ENCODE peak calls at places on chromosome 3, in ten cellular contexts. One of them, this sample, is unnamed.

GRCh38 chr3:130900959-130901358 is 7.1 kb downstream of the ATP2C1 start:
- DNase-seq in endodermal cell: no peak
- DNase-seq in fibroblast of lung: peak; percentile 32
- DNase-seq in ovary: no peak
- DNase-seq in adrenal gland: no peak
- DNase-seq in left ventricle myocardium inferior: no peak
- DNase-seq in OCI-LY7: no peak
- DNase-seq in CD8-positive, alpha-beta T cell: no peak
- DNase-seq in astrocyte: peak; percentile 10
- DNase-seq in GM12878: no peak
- DNase-seq in this sample: no peak

GRCh38 chr3:179020112-179020511 is 51.5 kb downstream of the ZMAT3 start:
- DNase-seq in OCI-LY7: no peak
- DNase-seq in left ventricle myocardium inferior: no peak
- DNase-seq in astrocyte: no peak
- DNase-seq in endodermal cell: no peak
- DNase-seq in fibroblast of lung: no peak
- DNase-seq in adrenal gland: peak; percentile 22
- DNase-seq in ovary: no peak
- DNase-seq in GM12878: no peak
- DNase-seq in CD8-positive, alpha-beta T cell: no peak
- DNase-seq in this sample: no peak

GRCh38 chr3:159168788-159169187 is 366.9 kb downstream of the MFSD1 start:
- DNase-seq in astrocyte: no peak
- DNase-seq in OCI-LY7: no peak
- DNase-seq in left ventricle myocardium inferior: no peak
- DNase-seq in endodermal cell: no peak
- DNase-seq in fibroblast of lung: no peak
- DNase-seq in ovary: no peak
- DNase-seq in CD8-positive, alpha-beta T cell: no peak
- DNase-seq in adrenal gland: no peak
- DNase-seq in GM12878: no peak
- DNase-seq in this sample: no peak

GRCh38 chr3:15198686-15199085 is 7.4 kb upstream of the CAPN7 start:
- DNase-seq in OCI-LY7: no peak
- DNase-seq in CD8-positive, alpha-beta T cell: no peak
- DNase-seq in endodermal cell: no peak
- DNase-seq in left ventricle myocardium inferior: no peak
- DNase-seq in astrocyte: no peak
- DNase-seq in fibroblast of lung: no peak
- DNase-seq in GM12878: no peak
- DNase-seq in adrenal gland: no peak
- DNase-seq in ovary: no peak
- DNase-seq in this sample: no peak

GRCh38 chr3:24401811-24402185 is 92.9 kb downstream of the THRB start:
- DNase-seq in adrenal gland: no peak
- DNase-seq in fibroblast of lung: no peak
- DNase-seq in left ventricle myocardium inferior: no peak
- DNase-seq in astrocyte: no peak
- DNase-seq in GM12878: no peak
- DNase-seq in endodermal cell: no peak
- DNase-seq in OCI-LY7: no peak
- DNase-seq in ovary: no peak
- DNase-seq in CD8-positive, alpha-beta T cell: no peak
- DNase-seq in this sample: no peak

GRCh38 chr3:47961815-47962606 is 54.2 kb downstream of the MAP4 start:
- DNase-seq in GM12878: no peak
- DNase-seq in astrocyte: peak; percentile 12
- DNase-seq in ovary: no peak
- DNase-seq in CD8-positive, alpha-beta T cell: peak; percentile 17
- DNase-seq in OCI-LY7: peak; percentile 57
- DNase-seq in endodermal cell: peak; percentile 50
- DNase-seq in fibroblast of lung: peak; percentile 20
- DNase-seq in adrenal gland: peak; percentile 18
- DNase-seq in left ventricle myocardium inferior: no peak
- DNase-seq in this sample: peak; percentile 22

GRCh38 chr3:190847423-190847822 is 15.1 kb downstream of the GMNC start:
- DNase-seq in fibroblast of lung: peak; percentile 46
- DNase-seq in endodermal cell: no peak
- DNase-seq in astrocyte: peak; percentile 26
- DNase-seq in adrenal gland: no peak
- DNase-seq in ovary: no peak
- DNase-seq in GM12878: no peak
- DNase-seq in OCI-LY7: no peak
- DNase-seq in CD8-positive, alpha-beta T cell: no peak
- DNase-seq in left ventricle myocardium inferior: no peak
- DNase-seq in this sample: no peak

GRCh38 chr3:180492047-180492446 is 109.9 kb upstream of the TTC14 start:
- DNase-seq in adrenal gland: no peak
- DNase-seq in OCI-LY7: no peak
- DNase-seq in ovary: no peak
- DNase-seq in astrocyte: peak; percentile 56
- DNase-seq in GM12878: no peak
- DNase-seq in fibroblast of lung: peak; percentile 61
- DNase-seq in endodermal cell: no peak
- DNase-seq in left ventricle myocardium inferior: no peak
- DNase-seq in CD8-positive, alpha-beta T cell: no peak
- DNase-seq in this sample: no peak

GRCh38 chr3:71011565-71012287 is 571.8 kb downstream of the FOXP1 start:
- DNase-seq in adrenal gland: no peak
- DNase-seq in OCI-LY7: peak; percentile 44
- DNase-seq in CD8-positive, alpha-beta T cell: no peak
- DNase-seq in fibroblast of lung: peak; percentile 66
- DNase-seq in ovary: no peak
- DNase-seq in GM12878: peak; percentile 34
- DNase-seq in astrocyte: peak; percentile 67
- DNase-seq in endodermal cell: no peak
- DNase-seq in left ventricle myocardium inferior: no peak
- DNase-seq in this sample: no peak

GRCh38 chr3:74167926-74168325 is 446.5 kb downstream of the CNTN3 start:
- DNase-seq in left ventricle myocardium inferior: no peak
- DNase-seq in OCI-LY7: no peak
- DNase-seq in adrenal gland: no peak
- DNase-seq in GM12878: no peak
- DNase-seq in ovary: no peak
- DNase-seq in CD8-positive, alpha-beta T cell: no peak
- DNase-seq in fibroblast of lung: no peak
- DNase-seq in astrocyte: no peak
- DNase-seq in endodermal cell: no peak
- DNase-seq in this sample: no peak

GRCh38 chr3:110391640-110392395 is 679.8 kb upstream of the NECTIN3 start:
- DNase-seq in fibroblast of lung: peak; percentile 58
- DNase-seq in ovary: no peak
- DNase-seq in CD8-positive, alpha-beta T cell: no peak
- DNase-seq in GM12878: no peak
- DNase-seq in left ventricle myocardium inferior: no peak
- DNase-seq in endodermal cell: no peak
- DNase-seq in OCI-LY7: no peak
- DNase-seq in adrenal gland: no peak
- DNase-seq in astrocyte: peak; percentile 49
- DNase-seq in this sample: no peak

GRCh38 chr3:111072016-111072891 is 638 bp downstream of the NECTIN3 start:
- DNase-seq in ovary: peak; percentile 59
- DNase-seq in GM12878: no peak
- DNase-seq in fibroblast of lung: peak; percentile 44
- DNase-seq in adrenal gland: peak; percentile 47
- DNase-seq in CD8-positive, alpha-beta T cell: no peak
- DNase-seq in endodermal cell: no peak
- DNase-seq in astrocyte: peak; percentile 22
- DNase-seq in left ventricle myocardium inferior: peak; percentile 25
- DNase-seq in OCI-LY7: no peak
- DNase-seq in this sample: no peak

GRCh38 chr3:187808466-187809291 is 63.4 kb upstream of the BCL6 start:
- DNase-seq in OCI-LY7: peak; percentile 74
- DNase-seq in adrenal gland: no peak
- DNase-seq in fibroblast of lung: no peak
- DNase-seq in GM12878: no peak
- DNase-seq in endodermal cell: peak; percentile 57
- DNase-seq in CD8-positive, alpha-beta T cell: no peak
- DNase-seq in astrocyte: no peak
- DNase-seq in left ventricle myocardium inferior: no peak
- DNase-seq in ovary: no peak
- DNase-seq in this sample: no peak

GRCh38 chr3:71753716-71754609 is at the start of gene GPR27:
- DNase-seq in CD8-positive, alpha-beta T cell: no peak
- DNase-seq in adrenal gland: peak; percentile 10
- DNase-seq in endodermal cell: peak; percentile 78
- DNase-seq in astrocyte: peak; percentile 34
- DNase-seq in fibroblast of lung: peak; percentile 53
- DNase-seq in GM12878: no peak
- DNase-seq in OCI-LY7: no peak
- DNase-seq in ovary: peak; percentile 56
- DNase-seq in left ventricle myocardium inferior: peak; percentile 17
- DNase-seq in this sample: no peak

GRCh38 chr3:32391643-32392529 is at the start of gene CMTM7:
- DNase-seq in CD8-positive, alpha-beta T cell: peak; percentile 43
- DNase-seq in left ventricle myocardium inferior: peak; percentile 69
- DNase-seq in adrenal gland: peak; percentile 77
- DNase-seq in astrocyte: peak; percentile 36
- DNase-seq in fibroblast of lung: peak; percentile 53
- DNase-seq in OCI-LY7: peak; percentile 68
- DNase-seq in endodermal cell: peak; percentile 89
- DNase-seq in ovary: peak; percentile 64
- DNase-seq in GM12878: no peak
- DNase-seq in this sample: no peak

GRCh38 chr3:10834951-10835350 is 18.9 kb downstream of the SLC6A11 start:
- DNase-seq in OCI-LY7: no peak
- DNase-seq in left ventricle myocardium inferior: no peak
- DNase-seq in GM12878: no peak
- DNase-seq in endodermal cell: no peak
- DNase-seq in ovary: no peak
- DNase-seq in astrocyte: no peak
- DNase-seq in adrenal gland: no peak
- DNase-seq in fibroblast of lung: no peak
- DNase-seq in CD8-positive, alpha-beta T cell: no peak
- DNase-seq in this sample: no peak
- H3K4me1 ChIP-seq in OCI-LY7: no peaks in the 10 kb centered on the region
- H3K4me1 ChIP-seq in left ventricle myocardium inferior: peaks cover 3% of the 10 kb centered on the region
- H3K4me1 ChIP-seq in GM12878: no peaks in the 10 kb centered on the region
- H3K4me1 ChIP-seq in endodermal cell: no peaks in the 10 kb centered on the region
- H3K4me1 ChIP-seq in ovary: no peaks in the 10 kb centered on the region
- H3K4me1 ChIP-seq in astrocyte: no peaks in the 10 kb centered on the region
- H3K4me1 ChIP-seq in adrenal gland: no peaks in the 10 kb centered on the region
- H3K4me1 ChIP-seq in fibroblast of lung: no peaks in the 10 kb centered on the region
- H3K4me1 ChIP-seq in CD8-positive, alpha-beta T cell: no peaks in the 10 kb centered on the region
- H3K4me1 ChIP-seq in this sample: no peaks in the 10 kb centered on the region

DNA sequence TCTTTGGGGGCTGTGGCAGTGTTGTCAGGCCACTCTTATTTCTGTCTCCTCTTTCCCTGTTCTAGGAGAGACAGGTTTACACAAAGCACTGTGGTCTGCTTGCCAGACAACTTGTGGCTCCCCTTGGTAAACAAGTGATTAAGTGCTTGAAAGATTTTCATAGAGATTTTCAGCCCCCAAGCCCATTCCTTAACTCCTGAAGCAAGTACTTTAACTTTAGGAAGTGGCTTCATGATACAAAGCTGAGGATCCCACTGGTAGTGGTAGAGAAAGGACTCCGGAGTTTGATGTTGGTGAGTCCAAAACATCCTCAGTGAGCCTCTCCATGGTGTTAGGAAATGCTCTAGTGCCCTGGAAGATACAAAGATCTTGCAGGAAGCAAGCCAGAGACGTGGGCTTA is 12.0 kb downstream of the ZBTB38 start:
- DNase-seq in fibroblast of lung: no peak
- DNase-seq in ovary: no peak
- DNase-seq in astrocyte: no peak
- DNase-seq in endodermal cell: no peak
- DNase-seq in left ventricle myocardium inferior: no peak
- DNase-seq in GM12878: no peak
- DNase-seq in OCI-LY7: no peak
- DNase-seq in adrenal gland: no peak
- DNase-seq in CD8-positive, alpha-beta T cell: no peak
- DNase-seq in this sample: no peak
- H3K27ac ChIP-seq in fibroblast of lung: no peak overlapping the region
- H3K27ac ChIP-seq in ovary: no peak overlapping the region
- H3K27ac ChIP-seq in astrocyte: no peak overlapping the region
- H3K27ac ChIP-seq in endodermal cell: no peak overlapping the region
- H3K27ac ChIP-seq in left ventricle myocardium inferior: no peak overlapping the region
- H3K27ac ChIP-seq in GM12878: peak overlapping the region; percentile 94
- H3K27ac ChIP-seq in OCI-LY7: peak overlapping the region; percentile 12
- H3K27ac ChIP-seq in adrenal gland: no peak overlapping the region
- H3K27ac ChIP-seq in CD8-positive, alpha-beta T cell: no peak overlapping the region
- H3K27ac ChIP-seq in this sample: no peak overlapping the region

GRCh38 chr3:11565492-11565891 is 78.2 kb downstream of the VGLL4 start:
- DNase-seq in fibroblast of lung: no peak
- DNase-seq in CD8-positive, alpha-beta T cell: no peak
- DNase-seq in adrenal gland: no peak
- DNase-seq in endodermal cell: no peak
- DNase-seq in ovary: no peak
- DNase-seq in GM12878: no peak
- DNase-seq in left ventricle myocardium inferior: no peak
- DNase-seq in astrocyte: no peak
- DNase-seq in OCI-LY7: no peak
- DNase-seq in this sample: no peak

GRCh38 chr3:11567516-11568467 is 75.9 kb downstream of the VGLL4 start:
- DNase-seq in endodermal cell: no peak
- DNase-seq in fibroblast of lung: peak; percentile 90
- DNase-seq in OCI-LY7: no peak
- DNase-seq in CD8-positive, alpha-beta T cell: no peak
- DNase-seq in GM12878: no peak
- DNase-seq in astrocyte: peak; percentile 86
- DNase-seq in adrenal gland: peak; percentile 89
- DNase-seq in left ventricle myocardium inferior: no peak
- DNase-seq in ovary: no peak
- DNase-seq in this sample: no peak

GRCh38 chr3:11565932-11566331 is 77.8 kb downstream of the VGLL4 start:
- DNase-seq in astrocyte: no peak
- DNase-seq in GM12878: no peak
- DNase-seq in fibroblast of lung: no peak
- DNase-seq in CD8-positive, alpha-beta T cell: no peak
- DNase-seq in endodermal cell: no peak
- DNase-seq in adrenal gland: no peak
- DNase-seq in left ventricle myocardium inferior: no peak
- DNase-seq in OCI-LY7: no peak
- DNase-seq in ovary: no peak
- DNase-seq in this sample: no peak

GRCh38 chr3:11566478-11566877 is 77.2 kb downstream of the VGLL4 start:
- DNase-seq in ovary: no peak
- DNase-seq in CD8-positive, alpha-beta T cell: no peak
- DNase-seq in GM12878: no peak
- DNase-seq in left ventricle myocardium inferior: no peak
- DNase-seq in OCI-LY7: no peak
- DNase-seq in adrenal gland: no peak
- DNase-seq in endodermal cell: no peak
- DNase-seq in astrocyte: no peak
- DNase-seq in fibroblast of lung: no peak
- DNase-seq in this sample: no peak

GRCh38 chr3:11566916-11567315 is 76.8 kb downstream of the VGLL4 start:
- DNase-seq in fibroblast of lung: no peak
- DNase-seq in astrocyte: no peak
- DNase-seq in endodermal cell: peak; percentile 77
- DNase-seq in ovary: no peak
- DNase-seq in GM12878: no peak
- DNase-seq in left ventricle myocardium inferior: no peak
- DNase-seq in CD8-positive, alpha-beta T cell: no peak
- DNase-seq in adrenal gland: no peak
- DNase-seq in OCI-LY7: no peak
- DNase-seq in this sample: no peak
- H3K4me1 ChIP-seq in fibroblast of lung: peaks cover 19% of the 10 kb centered on the region
- H3K4me1 ChIP-seq in astrocyte: peaks cover 47% of the 10 kb centered on the region
- H3K4me1 ChIP-seq in endodermal cell: no peaks in the 10 kb centered on the region
- H3K4me1 ChIP-seq in ovary: peaks cover 25% of the 10 kb centered on the region
- H3K4me1 ChIP-seq in GM12878: no peaks in the 10 kb centered on the region
- H3K4me1 ChIP-seq in left ventricle myocardium inferior: peaks cover 100% of the 10 kb centered on the region
- H3K4me1 ChIP-seq in CD8-positive, alpha-beta T cell: no peaks in the 10 kb centered on the region
- H3K4me1 ChIP-seq in adrenal gland: peaks cover 13% of the 10 kb centered on the region
- H3K4me1 ChIP-seq in OCI-LY7: no peaks in the 10 kb centered on the region
- H3K4me1 ChIP-seq in this sample: peaks cover 2% of the 10 kb centered on the region

GRCh38 chr3:169998668-169999131 is 32.1 kb downstream of the SEC62 start:
- DNase-seq in endodermal cell: no peak
- DNase-seq in fibroblast of lung: peak; percentile 81
- DNase-seq in ovary: no peak
- DNase-seq in astrocyte: peak; percentile 80
- DNase-seq in CD8-positive, alpha-beta T cell: no peak
- DNase-seq in adrenal gland: no peak
- DNase-seq in GM12878: no peak
- DNase-seq in OCI-LY7: peak; percentile 25
- DNase-seq in left ventricle myocardium inferior: no peak
- DNase-seq in this sample: no peak
- H3K27ac ChIP-seq in endodermal cell: no peak overlapping the region
- H3K27ac ChIP-seq in fibroblast of lung: peak overlapping the region; percentile 65
- H3K27ac ChIP-seq in ovary: no peak overlapping the region
- H3K27ac ChIP-seq in astrocyte: no peak overlapping the region
- H3K27ac ChIP-seq in CD8-positive, alpha-beta T cell: no peak overlapping the region
- H3K27ac ChIP-seq in adrenal gland: no peak overlapping the region
- H3K27ac ChIP-seq in GM12878: peak overlapping the region; percentile 85
- H3K27ac ChIP-seq in OCI-LY7: peak overlapping the region; percentile 15
- H3K27ac ChIP-seq in left ventricle myocardium inferior: no peak overlapping the region
- H3K27ac ChIP-seq in this sample: no peak overlapping the region

This sample was measured in iPS DF 6.9.